ENCODE peak calls at places on chromosomes 6 and 20, in six cellular contexts. E is left ventricle myocardium superior, J is NCI-H2029 treated with DMSO at 0.1 percent for 48 hours, M is ovary, Q is psoas muscle, G is D721Med. R is an unnamed sample.

GRCh38 chr20:17579369-17580039 is 9.6 kb downstream of the DSTN start:
- DNase-seq in M (no peak), J (no peak), Q (no peak), G (no peak), E (no peak), R (no peak)

GRCh38 chr6:25863360-25863759 is 10.7 kb downstream of the SLC17A3 start:
- DNase-seq in E (no peak), G (no peak), M (no peak), Q (no peak), J (no peak), R (no peak)

GRCh38 chr20:58754584-58754983 is 62.0 kb downstream of the NPEPL1 start:
- DNase-seq in G (no peak), M (no peak), Q (no peak), E (no peak), J (no peak), R (no peak)

GRCh38 chr6:111485316-111485715 is 2.3 kb upstream of the REV3L start:
- DNase-seq in J (no peak), M (no peak), Q (no peak), E (no peak), G (no peak), R (no peak)

GRCh38 chr20:50015993-50016770 is 33.4 kb downstream of the SNAI1 start:
- DNase-seq in M (no peak), G (no peak), J (no peak), Q (no peak), E (no peak), R (no peak)

GRCh38 chr6:127732927-127733326 is 156.0 kb downstream of the C6orf58 start:
- DNase-seq in J (no peak), M (no peak), G (no peak), Q (no peak), E (no peak), R (no peak)

GRCh38 chr6:16669227-16669626 is 92.0 kb downstream of the ATXN1 start:
- DNase-seq in E (no peak), G (no peak), J (no peak), Q (no peak), M (no peak), R (no peak)

GRCh38 chr6:1316482-1317220 is 4.8 kb downstream of the FOXQ1 start:
- DNase-seq in M (no peak), G (no peak), J (no peak), E (no peak), Q (no peak), R (peak; percentile 66)

GRCh38 chr20:35506872-35507638 is 22.4 kb downstream of the C20orf173 start:
- DNase-seq in J (no peak), Q (peak; percentile 22), M (no peak), E (no peak), G (no peak), R (no peak)

GRCh38 chr6:37182736-37183590 is 13.0 kb downstream of the PIM1 start:
- DNase-seq in G (no peak), J (no peak), M (no peak), Q (no peak), E (no peak), R (no peak)

GRCh38 chr20:2626853-2627541 is 25.4 kb upstream of the NOP56 start:
- DNase-seq in J (no peak), M (no peak), Q (no peak), E (no peak), G (no peak), R (no peak)

GRCh38 chr6:162942860-162943259 is 215.1 kb downstream of the PACRG start:
- DNase-seq in Q (no peak), G (no peak), E (no peak), M (no peak), J (no peak), R (no peak)

GRCh38 chr20:12053348-12053747 is 135.7 kb downstream of the BTBD3 start:
- DNase-seq in G (no peak), J (no peak), Q (no peak), E (no peak), M (no peak), R (no peak)

GRCh38 chr20:21089421-21089820 is 16.7 kb downstream of the LINC00237 start:
- DNase-seq in E (no peak), G (no peak), Q (no peak), J (peak; percentile 27), M (no peak), R (no peak)